ENCODE peak calls at places on chromosomes 5 and 9, in seven cellular contexts. B, H, G, T, R, V and A are unnamed samples.

GRCh38 chr9:113261917-113262671 is 13.3 kb downstream of the CDC26 start:
- DNase-seq in B (no peak), H (no peak), G (no peak), T (no peak), R (no peak), V (no peak), A (no peak)

GRCh38 chr5:168578506-168579205 is 512 bp downstream of the PANK3 start:
- DNase-seq in B (no peak), H (no peak), G (peak; percentile 67), T (no peak), R (no peak), V (no peak), A (peak; percentile 40)

GRCh38 chr9:119951090-119951489 is 581.9 kb upstream of the BRINP1 start:
- DNase-seq in B (no peak), H (peak; percentile 10), G (no peak), T (peak; percentile 72), R (no peak), V (peak; percentile 84), A (no peak)

GRCh38 chr5:1931590-1932138 is 48.9 kb upstream of the IRX4 start:
- DNase-seq in B (peak; percentile 71), H (no peak), G (no peak), T (no peak), R (peak; percentile 39), V (no peak), A (no peak)

GRCh38 chr5:135761746-135762145 is 72.7 kb upstream of the SLC25A48 start:
- DNase-seq in B (no peak), H (no peak), G (no peak), T (no peak), R (no peak), V (no peak), A (no peak)

GRCh38 chr5:93163010-93163663 is 417.9 kb downstream of the NR2F1-AS1 start:
- DNase-seq in B (no peak), H (peak; percentile 86), G (no peak), T (peak; percentile 88), R (no peak), V (peak; percentile 88), A (no peak)

GRCh38 chr5:143214458-143214857 is 189.0 kb downstream of the NR3C1 start:
- DNase-seq in B (peak; percentile 15), H (no peak), G (no peak), T (no peak), R (no peak), V (no peak), A (no peak)

GRCh38 chr5:158590936-158591863 is 508.5 kb downstream of the EBF1 start:
- DNase-seq in B (peak; percentile 62), H (peak; percentile 60), G (peak; percentile 32), T (no peak), R (no peak), V (peak; percentile 52), A (no peak)

GRCh38 chr9:97430316-97430715 is 18.4 kb downstream of the TDRD7 start:
- DNase-seq in B (no peak), H (no peak), G (no peak), T (no peak), R (no peak), V (no peak), A (no peak)

GRCh38 chr9:125591888-125592287 is 115.1 kb downstream of the MAPKAP1 start:
- DNase-seq in B (no peak), H (no peak), G (no peak), T (no peak), R (no peak), V (no peak), A (no peak)

GRCh38 chr9:125240649-125240999 is 519 bp downstream of the HSPA5 start:
- DNase-seq in B (peak; percentile 59), H (peak; percentile 50), G (no peak), T (no peak), R (peak; percentile 50), V (peak; percentile 66), A (no peak)

GRCh38 chr5:106435185-106435584 is 1235.6 kb downstream of the EFNA5 start:
- DNase-seq in B (no peak), H (no peak), G (no peak), T (no peak), R (no peak), V (no peak), A (no peak)

GRCh38 chr5:176658817-176659216 is 11.5 kb downstream of the TSPAN17 start:
- DNase-seq in B (no peak), H (peak; percentile 47), G (no peak), T (peak; percentile 45), R (peak; percentile 35), V (peak; percentile 27), A (no peak)

DNA sequence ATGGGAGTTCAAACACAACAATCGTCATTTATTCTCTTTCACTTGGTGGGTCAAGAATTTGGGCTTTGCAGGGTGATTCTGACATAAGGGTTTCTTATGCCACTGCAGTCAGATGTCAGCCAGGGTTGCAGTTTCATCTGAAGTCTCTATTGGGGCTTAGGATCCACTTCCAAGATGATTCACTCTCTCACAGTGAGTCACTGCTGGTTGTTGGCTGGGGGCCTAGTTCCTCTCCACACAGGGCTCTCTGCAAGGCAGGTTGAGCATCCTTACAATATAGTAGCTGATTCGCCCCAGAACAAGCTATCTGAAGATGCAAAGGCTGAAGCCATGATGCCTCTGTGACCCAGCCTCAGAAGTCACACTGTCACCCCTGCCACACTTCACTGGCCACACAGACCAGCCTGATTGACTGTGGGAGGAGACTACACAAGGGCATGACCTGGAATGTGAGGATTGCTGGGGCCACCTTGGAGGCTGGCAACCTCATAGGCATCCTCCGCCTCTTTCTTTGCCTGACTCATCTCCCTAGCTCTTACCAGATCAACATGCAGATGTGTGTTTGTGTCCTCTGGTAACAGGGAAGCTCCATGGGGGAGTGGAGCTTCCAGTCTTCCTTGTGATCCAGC is 4.5 kb upstream of the CARD19 start:
- DNase-seq in B (peak; percentile 0), H (peak; percentile 82), G (no peak), T (peak; percentile 90), R (no peak), V (peak; percentile 84), A (no peak)
- H3K27ac ChIP-seq in B (no peak overlapping the region), H (no peak overlapping the region), G (no peak overlapping the region), T (no peak overlapping the region), R (no peak overlapping the region), V (peak overlapping the region; percentile 88), A (no peak overlapping the region)

GRCh38 chr5:40502045-40502444 is 177.7 kb upstream of the PTGER4 start:
- DNase-seq in B (no peak), H (no peak), G (no peak), T (no peak), R (no peak), V (no peak), A (no peak)

GRCh38 chr5:40503438-40503837 is 176.3 kb upstream of the PTGER4 start:
- DNase-seq in B (no peak), H (no peak), G (no peak), T (peak; percentile 56), R (no peak), V (no peak), A (no peak)

GRCh38 chr5:40505031-40505430 is 174.7 kb upstream of the PTGER4 start:
- DNase-seq in B (no peak), H (no peak), G (no peak), T (no peak), R (no peak), V (no peak), A (no peak)

GRCh38 chr5:40499514-40500273 is 180.0 kb upstream of the PTGER4 start:
- DNase-seq in B (no peak), H (no peak), G (no peak), T (no peak), R (no peak), V (no peak), A (no peak)

DNA sequence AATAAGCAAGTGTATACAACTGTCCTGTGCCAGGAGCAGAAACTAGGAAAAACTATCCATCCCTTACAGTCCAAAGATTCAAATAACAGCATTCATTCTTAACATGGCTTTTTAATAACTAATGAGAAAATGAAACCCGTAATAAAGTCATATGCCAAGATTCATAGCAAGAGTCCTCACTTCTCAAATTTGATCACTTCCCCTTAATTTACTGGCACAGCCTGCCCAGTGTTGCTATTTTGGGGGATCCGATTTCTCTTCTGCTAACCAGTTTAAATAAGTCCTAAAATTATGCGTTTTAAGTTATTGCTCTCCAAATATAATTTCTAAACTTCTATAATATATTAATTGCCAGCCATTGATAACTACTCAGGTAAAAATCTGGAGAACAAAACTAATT is 177.0 kb upstream of the PTGER4 start:
- DNase-seq in B (no peak), H (no peak), G (no peak), T (no peak), R (no peak), V (no peak), A (no peak)
- H3K27ac ChIP-seq in B (no peak overlapping the region), H (no peak overlapping the region), G (no peak overlapping the region), T (no peak overlapping the region), R (no peak overlapping the region), V (no peak overlapping the region), A (no peak overlapping the region)

DNA sequence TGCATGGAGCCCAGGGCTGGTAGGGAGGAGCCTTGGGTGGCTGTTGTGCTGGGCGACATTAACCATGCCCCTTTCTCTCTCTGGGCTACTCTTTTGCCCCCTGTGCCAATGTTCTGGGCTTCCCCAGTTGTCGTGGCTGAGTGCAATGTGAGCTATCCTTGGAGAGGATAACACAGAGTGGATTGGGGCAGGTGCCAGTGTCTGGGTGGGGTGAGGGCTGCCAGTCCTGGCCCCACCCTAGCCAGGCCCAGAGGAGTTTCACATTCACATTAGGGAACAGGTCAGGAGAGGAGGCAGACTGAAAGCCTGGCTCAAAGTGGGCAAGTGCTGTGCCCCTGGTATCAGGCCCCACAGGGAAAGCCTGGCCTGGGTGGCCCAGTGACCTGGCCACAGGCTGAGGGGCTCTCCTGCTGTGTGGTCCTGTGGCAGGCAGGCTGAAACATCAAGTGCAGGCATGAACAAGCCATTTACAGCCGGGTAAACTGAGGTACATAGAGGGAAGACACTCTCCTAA is 7.5 kb upstream of the NDST1 start:
- DNase-seq in B (no peak), H (no peak), G (no peak), T (no peak), R (peak; percentile 46), V (no peak), A (no peak)
- H3K27ac ChIP-seq in B (no peak overlapping the region), H (peak overlapping the region; percentile 83), G (no peak overlapping the region), T (no peak overlapping the region), R (peak overlapping the region; percentile 51), V (no peak overlapping the region), A (peak overlapping the region; percentile 95)

GRCh38 chr5:116651653-116652052 is 77.0 kb upstream of the SEMA6A start:
- DNase-seq in B (no peak), H (no peak), G (no peak), T (no peak), R (no peak), V (no peak), A (no peak)

GRCh38 chr5:116654890-116655289 is 80.3 kb upstream of the SEMA6A start:
- DNase-seq in B (peak; percentile 28), H (no peak), G (no peak), T (no peak), R (no peak), V (no peak), A (no peak)

GRCh38 chr5:116652196-116652729 is 77.6 kb upstream of the SEMA6A start:
- DNase-seq in B (peak; percentile 56), H (peak; percentile 90), G (no peak), T (peak; percentile 68), R (no peak), V (peak; percentile 53), A (peak; percentile 15)

GRCh38 chr5:116650964-116651363 is 76.3 kb upstream of the SEMA6A start:
- DNase-seq in B (no peak), H (no peak), G (no peak), T (no peak), R (no peak), V (no peak), A (no peak)

DNA sequence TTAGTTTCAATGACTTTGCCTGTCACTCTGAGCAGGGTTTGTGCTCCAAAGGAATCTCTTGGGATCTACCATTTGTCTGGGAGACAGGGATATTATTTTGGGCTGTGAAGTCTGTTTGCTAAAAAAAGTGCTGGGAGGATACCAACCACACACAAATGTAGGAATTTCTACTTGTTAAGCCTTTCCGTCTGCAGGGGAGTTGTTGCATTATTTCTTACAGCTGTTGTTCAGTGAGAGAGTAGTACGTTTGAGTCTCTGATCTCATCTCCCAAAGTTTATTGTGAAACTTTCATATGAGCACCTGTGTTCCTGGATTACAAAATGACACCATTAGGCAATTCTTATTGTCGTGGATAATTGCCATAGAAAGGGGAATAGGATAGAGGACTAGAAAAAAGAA is 78.3 kb upstream of the SEMA6A start:
- DNase-seq in B (peak; percentile 21), H (peak; percentile 69), G (no peak), T (no peak), R (no peak), V (no peak), A (no peak)
- H3K27ac ChIP-seq in B (no peak overlapping the region), H (no peak overlapping the region), G (no peak overlapping the region), T (no peak overlapping the region), R (no peak overlapping the region), V (no peak overlapping the region), A (peak overlapping the region; percentile 81)